ENCODE peak calls at places on chromosomes 11 and 22, in five cellular contexts. Y is CD14-positive monocyte, M is bronchial epithelial cell, N is NB4, F is WERI-Rb-1. P is an unnamed sample.

GRCh38 chr11:30317030-30317429 is 5.9 kb upstream of the ARL14EP start:
- DNase-seq in Y (no peak), M (no peak), N (no peak), F (no peak), P (no peak)

GRCh38 chr11:1734571-1735081 is 15.8 kb downstream of the IFITM10 start:
- DNase-seq in Y (no peak), M (no peak), N (no peak), F (no peak), P (no peak)

GRCh38 chr11:22778642-22779041 is 51.0 kb downstream of the SVIP start:
- DNase-seq in Y (no peak), M (peak), N (peak), F (no peak), P (no peak)

GRCh38 chr11:86800076-86800955 is at the start of gene PRSS23:
- DNase-seq in Y (no peak), M (no peak), N (no peak), F (peak), P (peak)

GRCh38 chr11:48109046-48109666 is 107.5 kb upstream of the OR4B1 start:
- DNase-seq in Y (no peak), M (peak), N (peak), F (peak), P (peak)

GRCh38 chr11:31910950-31911576 is 99.9 kb upstream of the PAX6 start:
- DNase-seq in Y (no peak), M (no peak), N (no peak), F (no peak), P (no peak)

GRCh38 chr11:12291767-12292166 is 85.6 kb upstream of the PARVA start:
- DNase-seq in Y (no peak), M (no peak), N (peak), F (no peak), P (no peak)

GRCh38 chr11:1260023-1260501 is 37.2 kb downstream of the MUC5B start:
- DNase-seq in Y (no peak), M (peak), N (peak), F (peak), P (peak)

GRCh38 chr11:85685820-85686459 is at the start of gene CCDC89:
- DNase-seq in Y (no peak), M (peak), N (no peak), F (no peak), P (no peak)

GRCh38 chr11:23569134-23569533 is 708.9 kb upstream of the CCDC179 start:
- DNase-seq in Y (no peak), M (no peak), N (no peak), F (no peak), P (no peak)

GRCh38 chr11:104858882-104859735 is 39.2 kb downstream of the CASP12 start:
- DNase-seq in Y (no peak), M (no peak), N (peak), F (no peak), P (no peak)

GRCh38 chr11:40227730-40228129 is 1231.7 kb downstream of the LRRC4C start:
- DNase-seq in Y (no peak), M (no peak), N (no peak), F (no peak), P (peak)

GRCh38 chr11:46106530-46107407 is 14.5 kb downstream of the PHF21A start:
- DNase-seq in Y (no peak), M (no peak), N (peak), F (no peak), P (no peak)

GRCh38 chr11:70788247-70789022 is 390.1 kb downstream of the CTTN start:
- DNase-seq in Y (no peak), M (peak), N (peak), F (no peak), P (peak)

GRCh38 chr22:35191412-35191811 is 65.9 kb upstream of the HMGXB4 start:
- DNase-seq in Y (no peak), M (peak), N (no peak), F (no peak), P (peak)

GRCh38 chr22:41341012-41341411 is 39.7 kb downstream of the ZC3H7B start:
- DNase-seq in Y (no peak), M (no peak), N (no peak), F (no peak), P (no peak)

GRCh38 chr11:11426226-11426915 is 73.3 kb upstream of the CSNK2A3 start:
- DNase-seq in Y (no peak), M (peak), N (no peak), F (no peak), P (peak)

GRCh38 chr11:122852071-122852831 is 14.0 kb downstream of the CRTAM start:
- DNase-seq in Y (no peak), M (peak), N (peak), F (peak), P (peak)

GRCh38 chr11:833849-834311 is 1.1 kb downstream of the CD151 start:
- DNase-seq in Y (no peak), M (peak), N (no peak), F (no peak), P (peak)

GRCh38 chr11:131668867-131669780 is 298.7 kb downstream of the NTM start:
- DNase-seq in Y (no peak), M (peak), N (peak), F (peak), P (peak)

GRCh38 chr11:111718436-111719325 is 47.5 kb downstream of the PPP2R1B start:
- DNase-seq in Y (no peak), M (peak), N (no peak), F (no peak), P (peak)

GRCh38 chr22:39408173-39408572 is 8.6 kb downstream of the TAB1 start:
- DNase-seq in Y (no peak), M (peak), N (no peak), F (no peak), P (peak)

GRCh38 chr22:39401301-39401631 is 1.7 kb downstream of the TAB1 start:
- DNase-seq in Y (no peak), M (no peak), N (no peak), F (no peak), P (no peak)

GRCh38 chr22:39409630-39410029 is 10.1 kb downstream of the TAB1 start:
- DNase-seq in Y (no peak), M (no peak), N (no peak), F (no peak), P (no peak)

GRCh38 chr22:39408807-39409206 is 9.2 kb downstream of the TAB1 start:
- DNase-seq in Y (no peak), M (peak), N (no peak), F (no peak), P (no peak)

GRCh38 chr22:39405346-39406085 is 5.9 kb downstream of the TAB1 start:
- DNase-seq in Y (no peak), M (no peak), N (no peak), F (no peak), P (no peak)
- TF ChIP-seq CTCF in Y (no peak), M (no peak), N (no peak), F (no peak), P (no peak)

GRCh38 chr11:69683764-69684333 is 8.7 kb upstream of the LTO1 start:
- DNase-seq in Y (no peak), M (peak), N (peak), F (peak), P (peak)
- TF ChIP-seq CTCF in Y (peak), M (peak), N (peak), F (peak), P (peak)

DNA sequence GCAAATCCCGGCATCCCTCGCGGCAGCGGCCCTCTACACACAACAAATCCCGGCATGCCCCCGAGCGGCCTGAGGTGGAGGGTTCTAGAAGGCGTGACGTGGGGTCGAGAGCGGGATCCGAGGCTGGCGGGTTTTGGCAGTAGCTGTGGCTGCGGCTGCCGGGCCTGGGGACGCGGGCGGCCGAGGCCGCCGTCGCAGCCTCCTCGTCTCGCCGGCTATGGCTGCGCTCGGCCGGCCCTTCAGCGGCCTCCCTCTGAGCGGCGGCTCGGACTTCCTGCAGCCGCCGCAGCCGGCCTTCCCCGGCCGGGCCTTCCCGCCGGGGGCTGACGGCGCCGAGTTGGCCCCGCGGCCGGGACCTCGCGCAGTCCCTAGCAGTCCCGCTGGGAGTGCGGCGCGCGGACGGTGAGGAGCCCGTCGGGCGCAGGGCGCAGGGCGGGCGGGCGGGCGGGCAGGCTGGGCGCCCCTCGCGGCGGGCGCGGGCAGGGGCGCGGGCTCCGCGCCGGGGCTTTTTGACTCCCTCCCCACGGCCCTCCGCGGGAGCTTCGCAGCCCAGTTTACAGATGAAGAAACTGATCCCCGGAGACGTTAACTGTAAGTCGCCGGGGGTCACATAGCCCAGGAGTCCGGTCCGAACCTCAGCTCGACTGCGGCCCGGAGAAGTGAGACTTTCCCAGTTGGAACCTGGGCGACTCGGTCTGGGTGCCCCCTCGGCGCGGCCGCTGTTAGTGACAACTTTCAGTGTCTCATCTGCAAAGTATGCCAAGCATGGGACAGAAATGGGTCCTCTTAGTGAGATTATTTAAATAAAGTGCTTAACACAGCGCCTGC is at the start of gene CCDC117:
- DNase-seq in Y (peak), M (peak), N (peak), F (peak), P (peak)
- TF ChIP-seq CTCF in Y (peak), M (peak), N (peak), F (peak), P (no peak)

DNA sequence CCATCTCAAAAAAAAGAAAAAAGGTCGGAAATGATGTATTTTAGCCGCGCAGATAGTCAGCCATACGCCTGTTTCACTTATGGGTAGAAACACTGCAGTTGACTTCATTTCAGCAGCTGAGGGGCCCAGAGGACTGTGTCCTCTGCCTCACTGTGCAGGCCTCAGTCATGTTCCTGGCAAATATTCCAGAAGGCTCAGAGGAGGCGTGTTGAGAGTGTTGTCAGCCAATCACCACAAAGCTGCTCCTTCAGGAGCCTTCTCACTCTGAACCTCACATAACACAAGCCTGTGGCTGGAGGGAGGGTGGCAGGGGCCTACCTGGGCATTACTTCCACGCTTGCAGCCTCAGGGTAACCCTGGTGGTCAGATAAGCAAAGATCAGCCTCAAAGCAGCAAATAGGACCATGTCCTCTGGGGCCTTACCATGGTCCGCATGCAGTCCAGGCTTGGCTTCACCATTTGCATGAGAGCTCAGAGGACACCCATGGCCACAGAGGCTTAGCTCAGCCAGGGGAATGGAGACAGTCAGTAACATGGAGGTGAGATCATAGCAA is 17.3 kb upstream of the TREH start:
- DNase-seq in Y (no peak), M (no peak), N (no peak), F (no peak), P (no peak)
- TF ChIP-seq CTCF in Y (no peak), M (no peak), N (no peak), F (no peak), P (no peak)

DNA sequence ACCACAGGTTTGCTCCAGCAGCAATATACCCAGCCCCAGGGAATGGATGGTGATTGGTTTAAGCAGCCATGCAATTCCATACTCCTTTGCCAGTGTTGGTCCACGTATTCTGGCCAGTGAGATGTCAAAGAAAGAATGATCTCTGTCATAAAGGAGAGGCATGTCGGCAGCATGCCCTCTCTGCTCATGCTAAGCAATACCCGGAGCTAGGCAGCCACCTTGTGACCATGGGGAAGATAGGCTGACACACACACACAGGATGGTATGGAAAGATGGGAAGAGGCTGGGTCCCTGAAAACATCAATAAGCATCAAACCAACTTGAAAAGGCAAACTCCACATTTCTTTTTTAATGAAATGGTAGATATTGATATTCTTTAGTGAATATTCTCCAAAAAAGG is 5.1 kb downstream of the ABCC8 start:
- DNase-seq in Y (no peak), M (no peak), N (peak), F (no peak), P (peak)
- TF ChIP-seq CTCF in Y (no peak), M (no peak), N (peak), F (peak), P (no peak)

DNA sequence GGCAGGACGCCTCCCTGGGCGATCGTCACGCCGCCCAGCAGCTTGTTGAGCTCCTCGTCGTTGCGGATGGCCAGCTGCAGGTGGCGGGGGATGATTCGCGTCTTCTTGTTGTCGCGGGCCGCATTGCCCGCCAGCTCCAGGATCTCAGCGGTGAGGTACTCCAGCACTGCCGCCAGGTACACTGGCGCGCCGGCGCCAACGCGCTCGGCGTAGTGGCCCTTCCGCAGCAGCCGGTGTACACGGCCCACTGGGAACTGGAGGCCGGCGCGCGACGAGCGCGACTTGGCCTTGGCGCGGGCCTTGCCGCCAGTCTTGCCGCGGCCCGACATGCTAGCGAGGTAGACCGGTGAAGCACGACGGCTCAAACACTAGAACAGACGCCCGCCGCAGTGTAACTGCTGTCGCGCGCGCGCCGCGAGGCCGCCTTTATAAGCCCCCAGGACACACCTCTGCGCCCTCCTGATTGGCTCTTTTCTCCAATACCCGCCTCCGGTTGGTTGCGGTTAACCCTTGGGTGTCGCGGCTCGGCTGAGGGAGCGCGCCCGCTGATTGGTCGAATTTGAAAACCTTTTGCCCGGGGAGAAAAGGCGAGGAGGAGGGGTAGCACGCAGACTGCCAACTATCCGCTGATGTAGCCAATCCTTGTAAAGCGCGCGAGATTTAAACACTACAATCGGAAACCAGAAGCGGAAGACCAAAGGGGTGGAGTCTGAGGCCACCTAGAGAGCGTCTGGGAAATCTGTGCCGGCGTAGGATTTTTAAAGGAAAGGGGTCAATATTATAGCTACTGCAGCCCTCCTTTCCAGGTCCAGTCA is 6.4 kb downstream of the DPAGT1 start:
- DNase-seq in Y (peak), M (peak), N (peak), F (peak), P (peak)
- TF ChIP-seq CTCF in Y (peak), M (no peak), N (no peak), F (no peak), P (peak)

GRCh38 chr11:121334973-121335711 is 42.6 kb downstream of the SC5D start:
- DNase-seq in Y (no peak), M (no peak), N (no peak), F (no peak), P (no peak)
- TF ChIP-seq CTCF in Y (no peak), M (peak), N (no peak), F (no peak), P (no peak)